ENCODE peak calls at places on chromosomes 16 and 17, in seven cellular contexts. E, X, V, B, G, Q and U are unnamed samples.

GRCh38 chr17:77872199-77872598 is 86.3 kb upstream of the TNRC6C start:
- DNase-seq in E (no peak), X (no peak), V (no peak), B (no peak), G (no peak), Q (no peak), U (no peak)

GRCh38 chr17:15463363-15463762 is 4.1 kb downstream of the CDRT4 start:
- DNase-seq in E (no peak), X (peak; percentile 92), V (peak; percentile 67), B (no peak), G (peak; percentile 41), Q (no peak), U (no peak)

GRCh38 chr16:12236491-12237030 is 260.0 kb downstream of the SNX29 start:
- DNase-seq in E (no peak), X (peak; percentile 20), V (no peak), B (peak; percentile 80), G (no peak), Q (no peak), U (no peak)

GRCh38 chr17:48541574-48542113 is 3.3 kb downstream of the HOXB2 start:
- DNase-seq in E (peak; percentile 52), X (peak; percentile 69), V (peak; percentile 79), B (no peak), G (no peak), Q (peak; percentile 68), U (peak; percentile 16)

GRCh38 chr17:4297351-4297750 is 33.6 kb upstream of the ANKFY1 start:
- DNase-seq in E (no peak), X (peak; percentile 7), V (no peak), B (no peak), G (no peak), Q (no peak), U (no peak)

GRCh38 chr17:7576432-7576937 is 3.0 kb upstream of the CD68 start:
- DNase-seq in E (no peak), X (no peak), V (peak; percentile 51), B (no peak), G (no peak), Q (no peak), U (no peak)

GRCh38 chr17:51298508-51299371 is 38.4 kb downstream of the UTP18 start:
- DNase-seq in E (peak; percentile 23), X (peak; percentile 54), V (peak; percentile 66), B (peak; percentile 55), G (no peak), Q (no peak), U (no peak)

GRCh38 chr16:75527825-75528299 is 8.0 kb downstream of the CHST5 start:
- DNase-seq in E (no peak), X (no peak), V (no peak), B (no peak), G (no peak), Q (no peak), U (no peak)

GRCh38 chr17:60107526-60108257 is 29.0 kb upstream of the HEATR6 start:
- DNase-seq in E (no peak), X (no peak), V (peak; percentile 36), B (no peak), G (no peak), Q (no peak), U (no peak)

GRCh38 chr17:41327411-41328120 is 12.1 kb upstream of the KRTAP17-1 start:
- DNase-seq in E (no peak), X (no peak), V (peak; percentile 18), B (no peak), G (no peak), Q (no peak), U (no peak)

GRCh38 chr16:79492036-79492435 is 108.5 kb downstream of the MAF start:
- DNase-seq in E (no peak), X (no peak), V (no peak), B (no peak), G (no peak), Q (no peak), U (no peak)

GRCh38 chr16:58773870-58774269 is 39.8 kb upstream of the GOT2 start:
- DNase-seq in E (no peak), X (no peak), V (no peak), B (no peak), G (no peak), Q (no peak), U (no peak)

GRCh38 chr17:76159157-76159556 is 18.1 kb upstream of the FOXJ1 start:
- DNase-seq in E (no peak), X (no peak), V (no peak), B (no peak), G (no peak), Q (no peak), U (no peak)

GRCh38 chr16:90034504-90034903 is 15.2 kb upstream of the DBNDD1 start:
- DNase-seq in E (no peak), X (no peak), V (no peak), B (no peak), G (no peak), Q (no peak), U (no peak)

GRCh38 chr17:58621174-58621573 is 70.7 kb downstream of the TEX14 start:
- DNase-seq in E (no peak), X (no peak), V (no peak), B (peak; percentile 13), G (no peak), Q (no peak), U (no peak)

GRCh38 chr17:46866325-46866724 is 14.9 kb downstream of the WNT9B start:
- DNase-seq in E (no peak), X (no peak), V (peak; percentile 41), B (no peak), G (no peak), Q (no peak), U (no peak)

GRCh38 chr16:85569615-85570212 is 43.4 kb upstream of the GSE1 start:
- DNase-seq in E (no peak), X (peak; percentile 78), V (peak; percentile 73), B (peak; percentile 70), G (no peak), Q (no peak), U (no peak)

GRCh38 chr17:7448461-7448860 is 3.6 kb downstream of the CHRNB1 start:
- DNase-seq in E (no peak), X (no peak), V (no peak), B (no peak), G (no peak), Q (no peak), U (no peak)

GRCh38 chr16:81483064-81483969 is 38.7 kb downstream of the CMIP start:
- DNase-seq in E (no peak), X (peak; percentile 67), V (no peak), B (no peak), G (no peak), Q (no peak), U (no peak)

DNA sequence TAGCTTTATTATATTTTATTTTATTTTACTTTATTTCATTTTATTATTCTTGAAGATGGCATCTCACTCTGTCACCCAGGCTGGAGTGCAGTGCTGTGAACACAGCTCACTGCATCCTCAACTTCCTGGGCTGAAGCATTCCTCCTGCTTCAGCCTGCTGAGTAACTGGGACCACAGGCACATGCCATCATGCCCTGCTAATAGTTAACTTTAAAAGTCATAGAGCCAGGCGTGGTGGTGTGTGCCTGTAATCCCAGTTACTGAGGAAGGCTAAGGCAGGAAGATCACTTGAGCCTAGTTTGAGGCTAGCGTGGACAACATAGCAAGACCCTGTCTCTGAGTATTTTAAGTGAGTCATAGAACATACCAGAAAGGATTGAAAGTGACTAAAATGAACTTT is 38.7 kb downstream of the ESRP2 start:
- DNase-seq in E (no peak), X (peak; percentile 40), V (no peak), B (no peak), G (no peak), Q (no peak), U (no peak)
- H3K4me1 ChIP-seq in E (no peaks in the 10 kb centered on the region), X (peaks cover 6% of the 10 kb centered on the region), V (no peaks in the 10 kb centered on the region), B (no peaks in the 10 kb centered on the region), G (no peaks in the 10 kb centered on the region), Q (peaks cover 6% of the 10 kb centered on the region), U (no peaks in the 10 kb centered on the region)

DNA sequence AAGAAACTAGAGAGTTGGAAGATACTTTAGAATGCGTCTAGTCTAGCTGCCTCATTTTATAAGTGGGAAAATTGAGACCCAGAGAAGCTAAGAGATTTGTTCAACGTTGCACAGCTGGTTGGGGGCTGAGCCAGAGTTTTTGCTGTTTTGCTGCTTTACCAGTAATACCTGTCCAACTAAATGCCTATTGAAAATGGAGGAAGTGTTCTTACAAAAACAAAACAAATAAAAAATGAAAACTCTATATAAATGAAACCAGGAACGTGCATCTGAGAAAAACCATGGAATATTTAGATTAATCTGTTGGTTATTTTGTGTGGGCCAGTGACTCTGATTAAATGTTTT is 13.8 kb downstream of the NLK start:
- DNase-seq in E (no peak), X (no peak), V (no peak), B (no peak), G (no peak), Q (no peak), U (no peak)
- H3K27ac ChIP-seq in E (no peak overlapping the region), X (no peak overlapping the region), V (no peak overlapping the region), B (no peak overlapping the region), G (no peak overlapping the region), Q (no peak overlapping the region), U (no peak overlapping the region)

GRCh38 chr17:28940675-28941074 is 10.6 kb downstream of the PHF12 start:
- DNase-seq in E (no peak), X (no peak), V (no peak), B (no peak), G (no peak), Q (no peak), U (no peak)

GRCh38 chr17:28942925-28943324 is 8.4 kb downstream of the PHF12 start:
- DNase-seq in E (no peak), X (no peak), V (no peak), B (no peak), G (no peak), Q (no peak), U (no peak)

GRCh38 chr17:28938552-28938951 is 12.8 kb downstream of the PHF12 start:
- DNase-seq in E (no peak), X (no peak), V (no peak), B (no peak), G (no peak), Q (peak; percentile 60), U (no peak)

GRCh38 chr17:28940142-28940541 is 11.2 kb downstream of the PHF12 start:
- DNase-seq in E (no peak), X (no peak), V (no peak), B (no peak), G (no peak), Q (no peak), U (no peak)

GRCh38 chr17:28941251-28941650 is 10.1 kb downstream of the PHF12 start:
- DNase-seq in E (no peak), X (no peak), V (no peak), B (no peak), G (no peak), Q (no peak), U (no peak)
- H3K4me1 ChIP-seq in E (peaks cover 76% of the 10 kb centered on the region), X (peaks cover 22% of the 10 kb centered on the region), V (peaks cover 11% of the 10 kb centered on the region), B (peaks cover 17% of the 10 kb centered on the region), G (peaks cover 16% of the 10 kb centered on the region), Q (peaks cover 89% of the 10 kb centered on the region), U (peaks cover 29% of the 10 kb centered on the region)

DNA sequence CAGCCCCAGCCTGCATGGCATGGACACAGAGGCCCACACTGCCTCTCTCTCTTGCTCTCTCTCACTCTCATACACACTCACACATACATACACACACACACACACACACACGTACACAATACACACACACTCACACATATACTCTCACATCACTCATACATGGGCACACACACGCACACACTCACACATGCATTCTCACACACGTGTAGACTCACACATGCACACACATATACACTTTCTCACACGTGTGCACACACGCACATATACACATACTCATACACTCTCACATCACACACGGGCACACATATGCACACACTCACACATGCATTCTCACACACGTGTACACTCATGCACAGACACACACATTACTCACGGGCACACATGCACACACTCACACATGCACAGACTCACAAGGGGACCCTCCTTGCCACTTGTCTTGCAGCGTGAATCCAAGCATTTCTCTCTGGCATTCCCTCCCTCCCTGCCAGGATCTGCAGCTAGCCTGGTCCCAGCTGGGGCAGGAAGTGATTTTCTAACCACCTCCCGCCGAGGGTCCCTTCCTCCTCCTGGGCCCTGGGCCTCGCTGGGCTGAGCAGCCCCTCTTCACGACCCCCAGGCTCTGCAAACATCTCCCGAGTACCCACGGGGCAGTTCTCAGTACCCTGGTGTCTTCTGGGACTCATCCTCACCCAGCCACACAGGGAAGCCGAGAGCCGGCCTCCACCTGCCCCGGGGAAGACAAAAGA is 37.5 kb downstream of the IL21R start:
- DNase-seq in E (no peak), X (no peak), V (peak; percentile 52), B (no peak), G (no peak), Q (no peak), U (no peak)
- H3K27ac ChIP-seq in E (no peak overlapping the region), X (no peak overlapping the region), V (no peak overlapping the region), B (no peak overlapping the region), G (no peak overlapping the region), Q (no peak overlapping the region), U (no peak overlapping the region)